ENCODE peak calls at places on chromosomes 11 and 22, in ten cellular contexts. P is A549, E is Peyer's patch, D is adrenal gland, Z is transverse colon, C is HCT116, T is tibial nerve, N is IMR-90, Q is endothelial cell of umbilical vein, V is heart left ventricle. L is an unnamed sample.

GRCh38 chr22:24177045-24177444 is 4.2 kb upstream of the SUSD2 start:
- DNase-seq in Q (no peak), Z (no peak), P (no peak), C (no peak), D (no peak), N (no peak), V (no peak), T (no peak), E (no peak), L (no peak)

GRCh38 chr11:35185696-35186095 is 46.7 kb downstream of the CD44 start:
- DNase-seq in Q (no peak), P (no peak), N (peak), C (no peak), E (no peak), Z (no peak), T (no peak), V (no peak), D (no peak), L (no peak)

GRCh38 chr22:44685384-44686056 is 16.5 kb upstream of the PRR5 start:
- DNase-seq in D (no peak), N (peak), Z (peak), V (no peak), P (peak), T (no peak), Q (no peak), C (peak), E (peak), L (no peak)

GRCh38 chr11:124873980-124874379 is 8.7 kb downstream of the ROBO3 start:
- DNase-seq in N (no peak), C (no peak), E (no peak), Q (no peak), T (no peak), D (no peak), P (no peak), V (no peak), Z (no peak), L (peak)

GRCh38 chr11:82996966-82997606 is 74.6 kb downstream of the RAB30 start:
- DNase-seq in D (no peak), T (no peak), V (no peak), E (no peak), P (no peak), Z (peak), Q (peak), N (no peak), C (no peak), L (no peak)

GRCh38 chr11:63504933-63505586 is 824 bp upstream of the LGALS12 start:
- DNase-seq in E (no peak), Q (no peak), T (no peak), Z (no peak), C (no peak), D (peak), V (no peak), P (no peak), N (no peak), L (no peak)

GRCh38 chr22:17120281-17120680 is 879 bp downstream of the TMEM121B start:
- DNase-seq in Z (peak), Q (peak), D (no peak), C (no peak), V (peak), E (no peak), T (no peak), N (peak), P (no peak), L (no peak)

GRCh38 chr22:46813816-46814597 is 51.6 kb downstream of the TBC1D22A start:
- DNase-seq in T (no peak), C (no peak), V (no peak), N (peak), Q (peak), E (no peak), Z (no peak), P (no peak), D (peak), L (no peak)

GRCh38 chr22:37098976-37099577 is 10.4 kb downstream of the TMPRSS6 start:
- DNase-seq in E (no peak), N (no peak), C (no peak), D (no peak), P (no peak), V (no peak), Q (no peak), Z (no peak), T (no peak), L (no peak)

GRCh38 chr11:120272303-120272702 is 32.4 kb downstream of the POU2F3 start:
- DNase-seq in V (no peak), C (no peak), Z (no peak), N (peak), Q (peak), T (no peak), P (no peak), D (no peak), E (no peak), L (no peak)

GRCh38 chr11:132300283-132300682 is 929.9 kb downstream of the NTM start:
- DNase-seq in T (no peak), V (no peak), Z (no peak), C (no peak), Q (no peak), E (no peak), N (peak), P (no peak), D (no peak), L (no peak)

GRCh38 chr11:43359432-43359818 is 705 bp downstream of the TTC17 start:
- DNase-seq in P (peak), Z (peak), T (no peak), N (peak), V (no peak), D (peak), C (no peak), Q (peak), E (no peak), L (no peak)

GRCh38 chr11:69002743-69003231 is 10.3 kb downstream of the MRGPRF start:
- DNase-seq in Q (no peak), P (no peak), E (no peak), V (peak), N (no peak), D (no peak), T (peak), Z (peak), C (no peak), L (peak)

GRCh38 chr22:42933783-42934144 is 76.7 kb upstream of the ARFGAP3 start:
- DNase-seq in E (no peak), P (peak), C (no peak), Z (no peak), N (peak), Q (peak), V (no peak), T (no peak), D (no peak), L (no peak)

GRCh38 chr11:2547806-2548205 is 103.0 kb downstream of the KCNQ1 start:
- DNase-seq in Z (peak), E (no peak), Q (no peak), D (peak), P (no peak), V (peak), T (peak), N (no peak), C (no peak), L (peak)

GRCh38 chr11:86595401-86595800 is 77.0 kb downstream of the ME3 start:
- DNase-seq in D (no peak), C (no peak), Q (peak), E (no peak), N (no peak), P (no peak), T (no peak), Z (no peak), V (no peak), L (no peak)

GRCh38 chr22:42803454-42803853 is 53.6 kb downstream of the ARFGAP3 start:
- DNase-seq in Z (no peak), N (no peak), P (no peak), V (no peak), C (no peak), Q (no peak), T (no peak), E (peak), D (peak), L (peak)

GRCh38 chr11:111951565-111951964 is 14.4 kb downstream of the DIXDC1 start:
- DNase-seq in C (no peak), V (no peak), Q (no peak), T (no peak), P (no peak), D (no peak), E (no peak), N (no peak), Z (no peak), L (no peak)

GRCh38 chr11:110613526-110613925 is 98.7 kb downstream of the ARHGAP20 start:
- DNase-seq in Z (no peak), C (no peak), N (peak), Q (no peak), T (no peak), P (no peak), D (no peak), V (no peak), E (no peak), L (no peak)

GRCh38 chr11:69954756-69955155 is 123.4 kb upstream of the ANO1 start:
- DNase-seq in P (no peak), C (no peak), Z (no peak), D (no peak), T (no peak), V (no peak), Q (no peak), E (no peak), N (no peak), L (no peak)

GRCh38 chr11:70068345-70068744 is 9.8 kb upstream of the ANO1 start:
- DNase-seq in Z (no peak), T (no peak), N (no peak), V (no peak), E (no peak), Q (no peak), P (no peak), D (peak), C (no peak), L (peak)

GRCh38 chr22:32557424-32557823 is 82.8 kb downstream of the FBXO7 start:
- DNase-seq in V (no peak), E (no peak), D (no peak), C (no peak), Q (no peak), P (no peak), Z (no peak), N (no peak), T (no peak), L (peak)

GRCh38 chr11:14110629-14111028 is 148.1 kb downstream of the SPON1 start:
- DNase-seq in D (no peak), T (no peak), V (no peak), C (no peak), E (no peak), N (no peak), Q (no peak), Z (no peak), P (no peak), L (no peak)

GRCh38 chr22:50595189-50595588 is 5.4 kb upstream of the MAPK8IP2 start:
- DNase-seq in C (no peak), D (no peak), V (no peak), Z (no peak), E (no peak), T (no peak), N (no peak), Q (no peak), P (no peak), L (no peak)

GRCh38 chr11:73229321-73230275 is 11.5 kb downstream of the P2RY2 start:
- DNase-seq in N (no peak), Q (no peak), V (no peak), P (no peak), Z (peak), C (no peak), T (no peak), D (peak), E (no peak), L (peak)

GRCh38 chr22:39253427-39254070 is 8.8 kb upstream of the PDGFB start:
- DNase-seq in Q (peak), D (peak), N (peak), V (peak), C (peak), Z (peak), P (peak), T (no peak), E (no peak), L (no peak)

GRCh38 chr22:22210375-22210774 is 34.2 kb upstream of the VPREB1 start:
- DNase-seq in T (no peak), D (no peak), C (peak), P (no peak), Q (peak), N (peak), Z (no peak), E (no peak), V (no peak), L (no peak)

GRCh38 chr22:17655289-17655688 is 16.7 kb downstream of the BCL2L13 start:
- DNase-seq in E (no peak), T (no peak), Z (peak), C (no peak), V (no peak), Q (no peak), D (no peak), P (no peak), N (no peak), L (no peak)

GRCh38 chr11:78379039-78379670 is 38.5 kb downstream of the GAB2 start:
- DNase-seq in P (no peak), E (no peak), Q (no peak), V (no peak), C (no peak), Z (no peak), N (peak), T (no peak), D (no peak), L (no peak)

GRCh38 chr11:72552399-72552910 is 118.1 kb upstream of the CLPB start:
- DNase-seq in Q (no peak), T (no peak), N (no peak), V (no peak), D (no peak), Z (no peak), E (no peak), P (no peak), C (no peak), L (no peak)

GRCh38 chr22:24730864-24731263 is 43.7 kb downstream of the PIWIL3 start:
- DNase-seq in T (no peak), P (no peak), Q (no peak), D (no peak), E (no peak), C (no peak), V (no peak), N (no peak), Z (no peak), L (no peak)

GRCh38 chr11:1485504-1485885 is 1.1 kb downstream of the MOB2 start:
- DNase-seq in T (no peak), D (no peak), P (no peak), N (no peak), C (no peak), V (no peak), E (no peak), Z (no peak), Q (no peak), L (peak)

GRCh38 chr11:132463941-132464340 is 1068.4 kb downstream of the OPCML start:
- DNase-seq in Z (no peak), C (no peak), D (no peak), T (no peak), N (no peak), P (no peak), V (no peak), E (no peak), Q (no peak), L (no peak)

DNA sequence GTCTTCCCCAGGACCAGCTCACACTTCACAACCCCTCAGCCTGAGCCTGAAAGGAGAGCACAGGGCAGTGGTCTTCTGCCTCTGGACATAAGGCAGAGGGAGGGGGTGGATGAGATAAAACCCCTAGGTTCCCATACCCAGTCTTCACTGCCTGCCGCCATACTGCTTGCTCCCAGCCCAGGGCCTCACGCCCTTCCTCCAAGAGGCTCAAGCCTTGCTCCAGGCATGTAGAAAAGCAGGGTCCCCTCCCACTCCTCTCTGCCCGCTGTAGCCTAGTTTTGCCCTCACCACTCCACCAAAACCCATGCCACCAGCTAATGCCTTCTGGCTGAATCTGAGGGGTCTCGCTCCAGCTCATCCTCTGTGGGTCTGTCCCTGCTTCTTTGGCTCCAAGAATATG is 5.2 kb downstream of the ARRB1 start:
- DNase-seq in D (no peak), T (no peak), P (no peak), Z (no peak), Q (no peak), N (no peak), C (no peak), E (no peak), V (no peak), L (no peak)
- H3K27ac ChIP-seq in D (peak), T (peak), P (no peak), Z (peak), Q (no peak), N (no peak), C (no peak), E (peak), V (no peak), L (peak)

GRCh38 chr11:17631702-17632365 is 84.8 kb downstream of the OTOG start:
- DNase-seq in E (no peak), P (no peak), V (peak), T (no peak), C (no peak), N (no peak), D (no peak), Q (no peak), Z (no peak), L (no peak)
- TF ChIP-seq CTCF in E (no peak), P (no peak), V (no peak), T (no peak), C (no peak), N (no peak), D (no peak), Q (no peak), Z (no peak), L (no peak)

GRCh38 chr22:47826016-47826415 is 1063.6 kb downstream of the TBC1D22A start:
- DNase-seq in E (no peak), Z (no peak), N (no peak), P (no peak), T (no peak), V (no peak), Q (no peak), D (no peak), C (no peak), L (no peak)
- TF ChIP-seq POLR2A in E (no peak), Z (no peak), N (no peak), P (no peak), T (no peak), V (no peak), Q (no peak), D (no peak), C (no peak), L (no peak)

DNA sequence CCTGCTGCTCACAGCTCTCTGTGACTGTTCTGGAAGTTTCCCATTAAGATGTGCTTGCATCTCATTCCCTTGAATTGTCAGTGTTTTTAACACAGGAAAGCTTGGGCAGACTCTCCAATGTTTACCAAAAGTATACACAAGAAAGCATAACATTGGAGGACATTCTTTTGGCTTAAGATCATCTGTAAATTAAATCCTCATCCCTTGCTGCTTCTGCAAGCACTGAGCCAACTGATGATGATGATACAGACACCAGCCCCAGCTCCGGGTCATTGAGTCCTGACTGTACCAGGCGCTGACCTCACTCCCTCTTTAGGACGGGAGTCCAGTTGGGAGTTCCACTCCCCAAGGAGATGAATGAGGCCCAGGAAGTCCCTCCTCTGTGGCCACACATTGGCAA is 23.8 kb downstream of the CD82 start:
- DNase-seq in Q (no peak), D (no peak), C (no peak), E (no peak), Z (no peak), N (peak), P (no peak), V (no peak), T (no peak), L (peak)
- H3K27ac ChIP-seq in Q (no peak), D (no peak), C (no peak), E (no peak), Z (peak), N (peak), P (no peak), V (no peak), T (no peak), L (peak)

GRCh38 chr11:109040303-109040702 is 375.4 kb downstream of the DDX10 start:
- DNase-seq in Q (no peak), E (no peak), V (no peak), D (no peak), Z (no peak), C (peak), N (no peak), P (no peak), T (no peak), L (no peak)
- TF ChIP-seq CTCF in Q (peak), E (no peak), V (no peak), D (no peak), Z (no peak), C (peak), N (no peak), P (no peak), T (no peak), L (no peak)

DNA sequence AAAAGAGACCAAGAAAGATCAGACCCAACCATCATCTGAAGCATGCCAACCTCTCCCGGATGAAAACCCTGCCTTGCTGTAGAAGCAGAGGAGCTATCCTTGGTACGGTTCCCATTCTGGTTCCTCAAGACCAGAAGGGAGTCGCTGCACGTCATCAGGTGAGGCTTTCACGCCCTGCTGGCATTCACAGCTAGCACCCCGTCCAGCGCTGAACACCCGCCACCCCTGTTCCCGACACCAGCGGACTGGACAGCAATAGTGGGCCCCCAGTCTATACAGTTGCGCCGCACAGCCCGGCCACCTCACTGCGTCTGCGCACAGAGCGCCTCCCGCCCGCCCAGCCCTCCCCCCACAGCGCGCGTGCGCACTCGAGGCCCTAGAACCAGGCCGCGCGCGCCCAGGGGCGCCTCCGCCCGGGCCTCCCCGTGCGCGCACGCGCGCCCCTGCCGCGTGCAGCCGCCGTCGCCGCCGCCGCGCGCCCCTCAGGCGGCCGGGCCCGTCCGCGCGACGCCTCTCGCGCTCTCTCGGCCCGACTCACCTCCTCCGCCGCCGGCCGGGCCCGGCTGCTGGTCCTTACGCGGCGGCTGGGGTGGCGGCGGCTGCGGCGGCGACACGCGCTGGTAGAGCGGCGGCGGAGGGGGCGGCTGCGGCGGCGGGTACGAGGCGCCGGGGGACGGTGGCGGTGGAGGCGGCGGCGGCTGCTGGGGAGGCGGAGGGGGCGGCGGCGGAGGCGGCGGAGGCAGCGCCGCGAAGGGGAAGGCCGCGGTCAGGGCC is 706 bp downstream of the SF1 start:
- DNase-seq in N (peak), V (peak), E (peak), Z (peak), C (no peak), Q (peak), D (peak), T (peak), P (peak), L (peak)
- TF ChIP-seq POLR2A in N (peak), V (no peak), E (no peak), Z (peak), C (peak), Q (peak), D (no peak), T (peak), P (peak), L (no peak)